ENCODE peak calls at places on chromosome 4, in ten cellular contexts. I, V, B, Y, R, T, H, A, U and L are unnamed samples.

GRCh38 chr4:169745291-169745690 is 12.5 kb downstream of the HPF1 start:
- DNase-seq in I (no peak), H (no peak), U (no peak), A (no peak), Y (no peak), V (no peak), B (no peak), R (no peak), T (no peak), L (no peak)

GRCh38 chr4:158033416-158033863 is 139.4 kb downstream of the GASK1B start:
- DNase-seq in U (no peak), Y (no peak), B (no peak), A (no peak), V (peak), T (no peak), H (no peak), I (no peak), R (no peak), L (no peak)

GRCh38 chr4:156595041-156595440 is 376.6 kb downstream of the PDGFC start:
- DNase-seq in I (no peak), A (no peak), V (no peak), R (no peak), H (no peak), T (no peak), Y (no peak), U (no peak), B (no peak), L (no peak)

GRCh38 chr4:184807797-184808718 is 17.7 kb downstream of the ACSL1 start:
- DNase-seq in U (no peak), H (no peak), A (no peak), R (no peak), Y (no peak), B (peak), V (peak), T (peak), I (no peak), L (no peak)

GRCh38 chr4:94256833-94257232 is 49.2 kb downstream of the SMARCAD1 start:
- DNase-seq in A (no peak), T (no peak), U (no peak), I (no peak), V (peak), R (no peak), B (no peak), H (no peak), Y (no peak), L (no peak)

GRCh38 chr4:57945298-57945697 is 835.1 kb upstream of the IGFBP7 start:
- DNase-seq in U (no peak), H (no peak), V (no peak), Y (no peak), B (no peak), T (no peak), A (no peak), I (no peak), R (no peak), L (no peak)

GRCh38 chr4:132770776-132771175 is 378.3 kb upstream of the PCDH10 start:
- DNase-seq in U (no peak), V (no peak), B (no peak), I (no peak), A (no peak), Y (no peak), T (no peak), R (no peak), H (no peak), L (no peak)

GRCh38 chr4:107317596-107317995 is 281.5 kb upstream of the DKK2 start:
- DNase-seq in R (no peak), V (no peak), T (no peak), I (no peak), A (no peak), B (no peak), Y (no peak), U (no peak), H (no peak), L (no peak)

GRCh38 chr4:4663028-4663427 is 121.2 kb upstream of the STX18 start:
- DNase-seq in H (no peak), T (no peak), I (no peak), A (no peak), V (no peak), U (no peak), R (no peak), B (no peak), Y (no peak), L (no peak)

GRCh38 chr4:182916483-182917181 is 554 bp downstream of the DCTD start:
- DNase-seq in B (peak), T (no peak), I (peak), A (no peak), V (no peak), U (no peak), Y (peak), R (peak), H (peak), L (peak)

GRCh38 chr4:52260507-52261302 is 209.6 kb downstream of the SPATA18 start:
- DNase-seq in Y (no peak), R (no peak), H (no peak), I (no peak), V (no peak), U (peak), B (no peak), T (no peak), A (no peak), L (peak)

GRCh38 chr4:157674699-157675098 is 454.2 kb downstream of the GRIA2 start:
- DNase-seq in R (no peak), V (no peak), Y (no peak), H (no peak), I (no peak), U (no peak), T (no peak), B (no peak), A (no peak), L (no peak)

GRCh38 chr4:138092060-138092459 is 150.1 kb downstream of the SLC7A11 start:
- DNase-seq in R (no peak), I (no peak), Y (no peak), A (no peak), U (no peak), V (no peak), B (no peak), H (no peak), T (no peak), L (no peak)

GRCh38 chr4:68182382-68182820 is 52.7 kb upstream of the TMPRSS11F start:
- DNase-seq in Y (no peak), V (no peak), B (no peak), I (no peak), U (no peak), A (no peak), T (no peak), R (no peak), H (no peak), L (no peak)

GRCh38 chr4:186723207-186724047 is at the start of gene FAT1:
- DNase-seq in H (peak), Y (peak), T (no peak), U (peak), A (no peak), R (peak), I (peak), B (peak), V (peak), L (peak)

GRCh38 chr4:184404047-184404446 is 70.3 kb downstream of the IRF2 start:
- DNase-seq in B (no peak), V (no peak), Y (no peak), A (no peak), U (no peak), T (no peak), H (no peak), R (no peak), I (no peak), L (no peak)

GRCh38 chr4:164358400-164358799 is 395.5 kb upstream of the SMIM31 start:
- DNase-seq in V (no peak), A (no peak), R (no peak), B (no peak), I (no peak), H (no peak), Y (no peak), T (no peak), U (no peak), L (no peak)

GRCh38 chr4:78033859-78034258 is 23.3 kb upstream of the FRAS1 start:
- DNase-seq in B (no peak), I (no peak), V (no peak), U (no peak), Y (no peak), R (no peak), A (no peak), T (no peak), H (no peak), L (no peak)

GRCh38 chr4:85445058-85445639 is 29.8 kb upstream of the ARHGAP24 start:
- DNase-seq in T (no peak), I (no peak), U (no peak), V (no peak), Y (no peak), H (no peak), B (no peak), R (no peak), A (no peak), L (no peak)

GRCh38 chr4:82372874-82373815 is 646 bp downstream of the HNRNPD start:
- DNase-seq in H (peak), A (peak), U (peak), B (peak), T (peak), V (peak), Y (peak), R (peak), I (peak), L (peak)

GRCh38 chr4:169009281-169010124 is 552 bp downstream of the CBR4 start:
- DNase-seq in B (peak), R (peak), Y (peak), I (peak), U (no peak), H (no peak), A (no peak), T (peak), V (peak), L (peak)

GRCh38 chr4:89363786-89364185 is 56.2 kb upstream of the GPRIN3 start:
- DNase-seq in V (no peak), B (no peak), Y (no peak), T (no peak), U (no peak), H (no peak), I (no peak), R (no peak), A (no peak), L (no peak)

GRCh38 chr4:11367371-11367770 is 61.3 kb downstream of the HS3ST1 start:
- DNase-seq in B (peak), H (no peak), R (peak), V (no peak), T (no peak), I (peak), A (peak), U (no peak), Y (peak), L (peak)

GRCh38 chr4:8370835-8371234 is 69.7 kb downstream of the ACOX3 start:
- DNase-seq in A (no peak), U (no peak), T (no peak), I (no peak), R (no peak), V (no peak), Y (no peak), B (no peak), H (no peak), L (peak)

GRCh38 chr4:128517739-128518510 is 230.3 kb upstream of the PGRMC2 start:
- DNase-seq in B (peak), V (peak), A (no peak), Y (peak), I (peak), H (peak), U (peak), R (peak), T (no peak), L (peak)

GRCh38 chr4:152014280-152014679 is 253.5 kb upstream of the GATB start:
- DNase-seq in U (no peak), V (no peak), T (no peak), H (no peak), B (no peak), R (no peak), A (no peak), Y (peak), I (no peak), L (no peak)

DNA sequence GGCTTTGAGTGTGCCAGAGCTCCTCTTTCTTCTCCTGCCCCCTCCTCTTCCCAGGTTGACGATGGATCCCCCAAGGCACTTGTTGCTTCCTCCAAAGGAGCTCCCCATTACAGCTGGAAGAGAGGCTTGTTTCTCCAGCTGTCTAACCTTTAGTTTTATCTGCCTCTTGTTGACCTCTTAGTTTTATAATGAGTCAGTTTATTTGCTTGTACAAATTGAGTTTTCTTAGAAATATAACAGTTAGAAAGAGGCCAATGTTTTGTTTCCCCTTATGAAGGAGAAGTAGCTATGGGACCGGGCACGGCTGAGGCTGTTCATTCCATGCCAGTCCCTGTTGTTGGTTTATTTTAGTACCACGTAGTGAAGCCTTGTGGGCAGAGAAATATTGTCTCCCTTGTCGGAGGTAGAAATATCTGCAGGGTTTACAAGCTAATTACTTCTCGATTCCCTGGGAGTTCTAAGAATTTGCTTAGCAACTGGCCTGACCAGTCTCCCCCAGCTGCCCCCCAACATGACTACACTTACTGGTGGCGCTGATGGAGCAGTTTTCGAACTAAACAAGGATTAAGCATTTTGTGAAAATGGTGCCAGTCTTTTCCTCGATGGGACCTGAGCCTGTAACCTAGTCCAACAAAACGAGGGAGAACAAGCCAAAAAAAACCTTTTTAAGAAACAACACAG is 158.4 kb downstream of the SPRY1 start:
- DNase-seq in U (no peak), H (no peak), T (no peak), B (no peak), I (peak), A (no peak), V (no peak), R (no peak), Y (peak), L (no peak)
- H3K4me3 ChIP-seq in U (no peak), H (no peak), T (no peak), B (peak), I (no peak), A (no peak), V (peak), R (no peak), Y (no peak), L (no peak)

DNA sequence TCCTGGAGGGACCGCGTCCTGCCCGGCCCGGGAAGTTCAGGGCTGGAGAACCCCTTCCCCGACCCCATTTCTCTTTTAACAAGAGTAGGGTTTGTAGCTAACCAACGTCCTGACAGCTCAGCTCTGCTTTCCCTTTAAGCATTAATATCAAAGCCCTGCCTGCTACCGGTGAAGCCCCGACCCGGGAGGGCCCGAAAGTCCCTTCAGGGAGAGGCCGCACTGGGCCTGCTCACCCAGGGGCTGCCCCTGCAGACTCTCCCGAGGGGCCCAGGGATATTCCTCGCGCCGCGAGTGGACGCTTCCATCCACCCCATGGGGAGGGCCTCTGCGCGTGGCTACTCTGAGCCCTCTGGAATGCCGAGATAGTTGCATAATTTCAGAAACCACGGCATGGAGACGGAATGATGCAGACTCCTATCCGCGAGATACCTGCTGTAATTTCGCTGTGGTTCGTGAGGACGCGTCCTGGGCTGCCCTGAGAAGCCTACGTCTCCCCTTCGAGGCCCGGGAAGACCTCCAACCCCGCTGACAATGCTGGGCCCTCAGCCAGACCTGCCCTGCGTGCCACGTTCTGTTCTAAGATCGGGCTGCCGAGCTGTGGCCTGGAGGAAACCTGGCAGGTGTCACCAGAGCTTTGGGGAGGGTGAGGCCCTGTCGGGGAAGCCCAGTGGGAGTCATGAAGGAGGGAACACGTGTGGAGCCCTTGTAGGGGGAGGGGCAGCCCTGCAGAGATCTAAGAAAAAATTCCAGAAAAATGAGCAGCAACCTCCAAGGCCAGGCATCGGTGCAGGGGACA is 999 bp upstream of the CTBP1 start:
- DNase-seq in V (peak), R (peak), T (peak), I (no peak), Y (peak), H (peak), B (no peak), A (no peak), U (peak), L (peak)
- TF ChIP-seq CTCF in V (no peak), R (no peak), T (no peak), I (no peak), Y (no peak), H (no peak), B (no peak), A (no peak), U (no peak), L (no peak)

DNA sequence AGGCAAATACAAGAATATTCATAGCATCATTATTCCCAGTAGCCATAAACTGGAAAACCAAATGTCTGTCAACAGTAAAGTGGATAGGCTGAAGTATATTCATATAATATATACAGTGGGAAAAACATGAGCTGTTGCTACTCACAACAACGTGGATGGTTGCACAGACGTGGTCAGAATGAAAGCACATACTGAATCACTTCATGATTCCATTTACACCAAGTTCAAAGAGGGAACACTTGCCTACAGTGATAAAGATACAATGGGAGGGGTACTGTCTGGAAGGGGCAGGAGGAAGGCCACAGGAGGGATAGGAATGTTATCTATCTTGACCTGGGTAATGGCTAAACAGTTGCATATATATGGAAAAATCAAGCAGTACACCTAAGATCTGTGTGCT is 25.3 kb downstream of the APBB2 start:
- DNase-seq in B (no peak), A (no peak), H (no peak), R (no peak), V (no peak), I (no peak), T (no peak), Y (no peak), U (no peak), L (no peak)
- TF ChIP-seq EP300 in B (no peak), A (no peak), H (no peak), R (no peak), V (no peak), I (no peak), T (no peak), Y (no peak), U (no peak), L (no peak)

GRCh38 chr4:145524535-145524934 is 42.9 kb downstream of the SMAD1 start:
- DNase-seq in Y (no peak), A (no peak), H (no peak), I (no peak), V (no peak), B (no peak), R (no peak), T (no peak), U (no peak), L (no peak)
- H3K4me3 ChIP-seq in Y (no peak), A (no peak), H (no peak), I (no peak), V (no peak), B (no peak), R (no peak), T (no peak), U (no peak), L (no peak)

GRCh38 chr4:16730522-16730921 is 167.9 kb downstream of the LDB2 start:
- DNase-seq in T (no peak), A (no peak), U (no peak), V (no peak), Y (no peak), B (no peak), H (no peak), R (no peak), I (no peak), L (no peak)
- TF ChIP-seq CTCF in T (no peak), A (no peak), U (no peak), V (no peak), Y (no peak), B (no peak), H (no peak), R (no peak), I (no peak), L (no peak)

DNA sequence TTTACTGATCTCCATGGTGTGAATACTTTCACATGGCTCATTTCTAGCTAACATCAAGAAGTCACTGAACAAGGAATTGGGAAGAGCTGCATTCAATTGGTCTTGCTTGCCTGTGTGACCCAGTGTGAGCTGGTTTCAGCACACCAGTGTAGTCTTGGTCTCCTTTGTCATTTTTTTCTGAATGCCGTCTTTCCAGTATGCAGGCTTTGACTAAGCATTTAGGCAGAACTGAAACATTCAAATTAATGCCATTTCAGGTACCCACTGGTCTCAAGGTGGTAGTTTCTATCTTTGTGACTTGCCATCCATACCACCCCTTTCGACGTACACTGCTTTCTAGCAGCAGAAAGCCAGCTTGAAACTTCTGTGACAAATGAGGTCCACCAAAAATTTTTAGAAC is 550.5 kb upstream of the BOD1L1 start:
- DNase-seq in Y (peak), T (no peak), B (no peak), V (no peak), I (no peak), A (no peak), H (no peak), U (no peak), R (no peak), L (no peak)
- TF ChIP-seq EP300 in Y (no peak), T (no peak), B (no peak), V (no peak), I (no peak), A (no peak), H (no peak), U (no peak), R (no peak), L (no peak)

GRCh38 chr4:6309755-6310154 is 40.1 kb downstream of the WFS1 start:
- DNase-seq in V (no peak), Y (no peak), H (no peak), R (no peak), B (no peak), A (no peak), T (no peak), U (no peak), I (no peak), L (no peak)

GRCh38 chr4:6307230-6307629 is 37.6 kb downstream of the WFS1 start:
- DNase-seq in V (no peak), H (no peak), A (no peak), U (no peak), B (no peak), Y (no peak), T (no peak), I (no peak), R (no peak), L (no peak)

GRCh38 chr4:6306299-6306698 is 36.6 kb downstream of the WFS1 start:
- DNase-seq in R (no peak), V (no peak), A (no peak), I (no peak), U (no peak), H (no peak), T (no peak), B (no peak), Y (no peak), L (no peak)

GRCh38 chr4:6307891-6308290 is 38.2 kb downstream of the WFS1 start:
- DNase-seq in U (no peak), I (no peak), B (no peak), R (no peak), H (no peak), A (no peak), T (no peak), Y (no peak), V (no peak), L (no peak)

GRCh38 chr4:6308890-6309643 is 39.4 kb downstream of the WFS1 start:
- DNase-seq in Y (no peak), R (peak), T (no peak), V (peak), U (peak), A (no peak), H (no peak), B (peak), I (no peak), L (no peak)
- H3K4me3 ChIP-seq in Y (peak), R (peak), T (peak), V (peak), U (peak), A (peak), H (peak), B (peak), I (peak), L (peak)

GRCh38 chr4:26321326-26322276 is 787 bp downstream of the RBPJ start:
- DNase-seq in B (no peak), V (peak), Y (peak), T (no peak), R (peak), I (no peak), H (peak), U (peak), A (no peak), L (peak)

GRCh38 chr4:26322349-26322748 is 1.5 kb downstream of the RBPJ start:
- DNase-seq in Y (no peak), A (no peak), R (no peak), H (no peak), B (no peak), U (no peak), T (no peak), I (no peak), V (no peak), L (no peak)

GRCh38 chr4:26323807-26324206 is 3.0 kb downstream of the RBPJ start:
- DNase-seq in H (no peak), I (no peak), T (no peak), R (no peak), V (no peak), A (no peak), Y (no peak), B (no peak), U (no peak), L (no peak)

GRCh38 chr4:26326791-26327190 is 6.0 kb downstream of the RBPJ start:
- DNase-seq in B (no peak), A (no peak), I (no peak), V (no peak), Y (no peak), U (no peak), H (no peak), R (no peak), T (no peak), L (no peak)

GRCh38 chr4:26325191-26325590 is 4.4 kb downstream of the RBPJ start:
- DNase-seq in R (no peak), Y (no peak), A (no peak), I (no peak), B (no peak), T (no peak), H (no peak), U (peak), V (peak), L (no peak)
- TF ChIP-seq CTCF in R (no peak), Y (no peak), A (peak), I (peak), B (no peak), T (no peak), H (peak), U (peak), V (peak), L (no peak)